ENCODE peak calls at places on chromosomes 6 and 20, in ten cellular contexts. One of them, this sample, is unnamed.

GRCh38 chr20:33349493-33349892 is 51.8 kb downstream of the CDK5RAP1 start:
- DNase-seq in adipocyte: no peak
- DNase-seq in astrocyte of the spinal cord: no peak
- DNase-seq in NCI-H2081 treated with DMSO at 0.1 percent for 48 hours: no peak
- DNase-seq in SJCRH30: no peak
- DNase-seq in ecto neural progenitor cell: no peak
- DNase-seq in Jurkat, Clone E6-1: no peak
- DNase-seq in NCI-H2107: no peak
- DNase-seq in effector CD8-positive, alpha-beta T cell: no peak
- DNase-seq in testis: no peak
- DNase-seq in this sample: no peak

GRCh38 chr20:53678990-53679596 is 85.5 kb upstream of the ZNF217 start:
- DNase-seq in adipocyte: peak; percentile 63
- DNase-seq in astrocyte of the spinal cord: no peak
- DNase-seq in NCI-H2081 treated with DMSO at 0.1 percent for 48 hours: no peak
- DNase-seq in SJCRH30: no peak
- DNase-seq in ecto neural progenitor cell: no peak
- DNase-seq in Jurkat, Clone E6-1: no peak
- DNase-seq in NCI-H2107: no peak
- DNase-seq in effector CD8-positive, alpha-beta T cell: no peak
- DNase-seq in testis: no peak
- DNase-seq in this sample: peak; percentile 39

GRCh38 chr20:58577871-58578615 is 62.8 kb upstream of the APCDD1L start:
- DNase-seq in adipocyte: no peak
- DNase-seq in astrocyte of the spinal cord: no peak
- DNase-seq in NCI-H2081 treated with DMSO at 0.1 percent for 48 hours: no peak
- DNase-seq in SJCRH30: no peak
- DNase-seq in ecto neural progenitor cell: no peak
- DNase-seq in Jurkat, Clone E6-1: no peak
- DNase-seq in NCI-H2107: no peak
- DNase-seq in effector CD8-positive, alpha-beta T cell: no peak
- DNase-seq in testis: no peak
- DNase-seq in this sample: no peak

GRCh38 chr20:43220612-43221011 is 30.9 kb upstream of the PTPRT start:
- DNase-seq in adipocyte: no peak
- DNase-seq in astrocyte of the spinal cord: no peak
- DNase-seq in NCI-H2081 treated with DMSO at 0.1 percent for 48 hours: no peak
- DNase-seq in SJCRH30: peak; percentile 22
- DNase-seq in ecto neural progenitor cell: no peak
- DNase-seq in Jurkat, Clone E6-1: no peak
- DNase-seq in NCI-H2107: no peak
- DNase-seq in effector CD8-positive, alpha-beta T cell: no peak
- DNase-seq in testis: no peak
- DNase-seq in this sample: no peak

GRCh38 chr6:145006914-145007313 is 721.8 kb downstream of the UTRN start:
- DNase-seq in adipocyte: no peak
- DNase-seq in astrocyte of the spinal cord: no peak
- DNase-seq in NCI-H2081 treated with DMSO at 0.1 percent for 48 hours: no peak
- DNase-seq in SJCRH30: no peak
- DNase-seq in ecto neural progenitor cell: no peak
- DNase-seq in Jurkat, Clone E6-1: no peak
- DNase-seq in NCI-H2107: no peak
- DNase-seq in effector CD8-positive, alpha-beta T cell: no peak
- DNase-seq in testis: no peak
- DNase-seq in this sample: peak; percentile 43

GRCh38 chr6:160973856-160974255 is 17.7 kb upstream of the MAP3K4 start:
- DNase-seq in adipocyte: peak; percentile 27
- DNase-seq in astrocyte of the spinal cord: peak; percentile 28
- DNase-seq in NCI-H2081 treated with DMSO at 0.1 percent for 48 hours: no peak
- DNase-seq in SJCRH30: no peak
- DNase-seq in ecto neural progenitor cell: no peak
- DNase-seq in Jurkat, Clone E6-1: no peak
- DNase-seq in NCI-H2107: no peak
- DNase-seq in effector CD8-positive, alpha-beta T cell: no peak
- DNase-seq in testis: no peak
- DNase-seq in this sample: no peak

GRCh38 chr6:85465762-85466161 is 15.9 kb downstream of the NT5E start:
- DNase-seq in adipocyte: no peak
- DNase-seq in astrocyte of the spinal cord: no peak
- DNase-seq in NCI-H2081 treated with DMSO at 0.1 percent for 48 hours: no peak
- DNase-seq in SJCRH30: no peak
- DNase-seq in ecto neural progenitor cell: no peak
- DNase-seq in Jurkat, Clone E6-1: no peak
- DNase-seq in NCI-H2107: no peak
- DNase-seq in effector CD8-positive, alpha-beta T cell: no peak
- DNase-seq in testis: no peak
- DNase-seq in this sample: no peak

GRCh38 chr20:60212695-60213094 is 254.5 kb downstream of the CDH26 start:
- DNase-seq in adipocyte: no peak
- DNase-seq in astrocyte of the spinal cord: no peak
- DNase-seq in NCI-H2081 treated with DMSO at 0.1 percent for 48 hours: no peak
- DNase-seq in SJCRH30: no peak
- DNase-seq in ecto neural progenitor cell: no peak
- DNase-seq in Jurkat, Clone E6-1: no peak
- DNase-seq in NCI-H2107: no peak
- DNase-seq in effector CD8-positive, alpha-beta T cell: no peak
- DNase-seq in testis: no peak
- DNase-seq in this sample: no peak

GRCh38 chr6:11270030-11271027 is 37.9 kb upstream of the NEDD9 start:
- DNase-seq in adipocyte: no peak
- DNase-seq in astrocyte of the spinal cord: no peak
- DNase-seq in NCI-H2081 treated with DMSO at 0.1 percent for 48 hours: no peak
- DNase-seq in SJCRH30: peak; percentile 43
- DNase-seq in ecto neural progenitor cell: no peak
- DNase-seq in Jurkat, Clone E6-1: no peak
- DNase-seq in NCI-H2107: no peak
- DNase-seq in effector CD8-positive, alpha-beta T cell: no peak
- DNase-seq in testis: peak; percentile 49
- DNase-seq in this sample: no peak

This sample was measured in HAP-1.